ENCODE peak calls at places on chromosome 5, in nine cellular contexts. One of them, this sample, is unnamed.
A peak's percentile ranks its signal among the peaks of the same experiment; 100 is the strongest.

GRCh38 chr5:5788793-5789192 is 366.3 kb downstream of the ICE1 start:
- DNase-seq in fibroblast of the aortic adventitia: no peak
- DNase-seq in PC-3: no peak
- DNase-seq in A549: no peak
- DNase-seq in endodermal cell: no peak
- DNase-seq in PC-9: no peak
- DNase-seq in left ventricle myocardium inferior: no peak
- DNase-seq in uterus: no peak
- DNase-seq in sigmoid colon: no peak
- DNase-seq in this sample: no peak

GRCh38 chr5:92887254-92887653 is 693.8 kb downstream of the NR2F1-AS1 start:
- DNase-seq in fibroblast of the aortic adventitia: no peak
- DNase-seq in PC-3: no peak
- DNase-seq in A549: no peak
- DNase-seq in endodermal cell: no peak
- DNase-seq in PC-9: no peak
- DNase-seq in left ventricle myocardium inferior: no peak
- DNase-seq in uterus: no peak
- DNase-seq in sigmoid colon: no peak
- DNase-seq in this sample: no peak

GRCh38 chr5:62779010-62779422 is 200.4 kb downstream of the LRRC70 start:
- DNase-seq in fibroblast of the aortic adventitia: peak; percentile 78
- DNase-seq in PC-3: peak; percentile 64
- DNase-seq in A549: peak; percentile 66
- DNase-seq in endodermal cell: no peak
- DNase-seq in PC-9: peak; percentile 40
- DNase-seq in left ventricle myocardium inferior: no peak
- DNase-seq in uterus: no peak
- DNase-seq in sigmoid colon: no peak
- DNase-seq in this sample: peak; percentile 14

GRCh38 chr5:149636861-149637246 is 55.6 kb downstream of the ARHGEF37 start:
- DNase-seq in fibroblast of the aortic adventitia: peak; percentile 81
- DNase-seq in PC-3: peak; percentile 98
- DNase-seq in A549: peak; percentile 72
- DNase-seq in endodermal cell: peak; percentile 82
- DNase-seq in PC-9: no peak
- DNase-seq in left ventricle myocardium inferior: no peak
- DNase-seq in uterus: no peak
- DNase-seq in sigmoid colon: peak; percentile 50
- DNase-seq in this sample: no peak

GRCh38 chr5:40046792-40047191 is 622.0 kb upstream of the DAB2 start:
- DNase-seq in fibroblast of the aortic adventitia: peak; percentile 65
- DNase-seq in PC-3: peak; percentile 93
- DNase-seq in A549: no peak
- DNase-seq in endodermal cell: no peak
- DNase-seq in PC-9: no peak
- DNase-seq in left ventricle myocardium inferior: no peak
- DNase-seq in uterus: no peak
- DNase-seq in sigmoid colon: no peak
- DNase-seq in this sample: no peak

GRCh38 chr5:74640450-74641013 is at the start of gene ENC1:
- DNase-seq in fibroblast of the aortic adventitia: peak; percentile 80
- DNase-seq in PC-3: peak; percentile 87
- DNase-seq in A549: peak; percentile 48
- DNase-seq in endodermal cell: peak; percentile 96
- DNase-seq in PC-9: peak; percentile 80
- DNase-seq in left ventricle myocardium inferior: peak; percentile 89
- DNase-seq in uterus: peak; percentile 58
- DNase-seq in sigmoid colon: peak; percentile 87
- DNase-seq in this sample: no peak

GRCh38 chr5:58987193-58987592 is 404.3 kb downstream of the RAB3C start:
- DNase-seq in fibroblast of the aortic adventitia: no peak
- DNase-seq in PC-3: peak; percentile 42
- DNase-seq in A549: no peak
- DNase-seq in endodermal cell: no peak
- DNase-seq in PC-9: no peak
- DNase-seq in left ventricle myocardium inferior: no peak
- DNase-seq in uterus: no peak
- DNase-seq in sigmoid colon: no peak
- DNase-seq in this sample: no peak

GRCh38 chr5:103207653-103208052 is 50.9 kb upstream of the MACIR start:
- DNase-seq in fibroblast of the aortic adventitia: peak; percentile 44
- DNase-seq in PC-3: no peak
- DNase-seq in A549: no peak
- DNase-seq in endodermal cell: no peak
- DNase-seq in PC-9: no peak
- DNase-seq in left ventricle myocardium inferior: no peak
- DNase-seq in uterus: no peak
- DNase-seq in sigmoid colon: no peak
- DNase-seq in this sample: no peak

GRCh38 chr5:56088967-56089829 is 94.4 kb upstream of the IL6ST start:
- DNase-seq in fibroblast of the aortic adventitia: peak; percentile 95
- DNase-seq in PC-3: peak; percentile 55
- DNase-seq in A549: peak; percentile 31
- DNase-seq in endodermal cell: peak; percentile 67
- DNase-seq in PC-9: peak; percentile 82
- DNase-seq in left ventricle myocardium inferior: no peak
- DNase-seq in uterus: no peak
- DNase-seq in sigmoid colon: no peak
- DNase-seq in this sample: no peak

GRCh38 chr5:14893351-14893750 is 21.8 kb upstream of the ANKH start:
- DNase-seq in fibroblast of the aortic adventitia: no peak
- DNase-seq in PC-3: no peak
- DNase-seq in A549: no peak
- DNase-seq in endodermal cell: no peak
- DNase-seq in PC-9: peak; percentile 8
- DNase-seq in left ventricle myocardium inferior: no peak
- DNase-seq in uterus: no peak
- DNase-seq in sigmoid colon: no peak
- DNase-seq in this sample: no peak

DNA sequence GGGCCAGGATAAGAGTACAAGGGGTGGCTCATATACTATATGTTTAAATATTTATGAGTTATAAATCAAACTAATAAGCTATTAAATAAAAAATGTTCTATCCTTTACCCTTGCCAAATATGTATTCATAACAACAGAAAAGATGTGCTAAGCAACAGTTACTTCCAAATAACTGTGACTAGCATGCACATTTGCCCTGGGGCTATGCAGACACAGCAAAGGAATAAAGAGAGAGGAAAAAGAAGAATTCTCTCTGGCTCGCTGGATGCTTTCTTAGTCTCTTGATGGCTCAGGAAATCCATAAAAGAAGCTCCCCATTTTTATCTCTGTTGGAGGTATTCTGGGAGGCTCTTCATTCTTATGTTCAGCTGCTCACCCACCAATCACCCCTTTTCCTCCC is 182.4 kb upstream of the ATP10B start:
- DNase-seq in fibroblast of the aortic adventitia: no peak
- DNase-seq in PC-3: no peak
- DNase-seq in A549: no peak
- DNase-seq in endodermal cell: no peak
- DNase-seq in PC-9: no peak
- DNase-seq in left ventricle myocardium inferior: no peak
- DNase-seq in uterus: no peak
- DNase-seq in sigmoid colon: no peak
- DNase-seq in this sample: no peak
- H3K4me3 ChIP-seq in fibroblast of the aortic adventitia: no peak overlapping the region
- H3K4me3 ChIP-seq in PC-3: no peak overlapping the region
- H3K4me3 ChIP-seq in A549: no peak overlapping the region
- H3K4me3 ChIP-seq in endodermal cell: no peak overlapping the region
- H3K4me3 ChIP-seq in PC-9: no peak overlapping the region
- H3K4me3 ChIP-seq in left ventricle myocardium inferior: no peak overlapping the region
- H3K4me3 ChIP-seq in uterus: no peak overlapping the region
- H3K4me3 ChIP-seq in sigmoid colon: no peak overlapping the region
- H3K4me3 ChIP-seq in this sample: no peak overlapping the region

DNA sequence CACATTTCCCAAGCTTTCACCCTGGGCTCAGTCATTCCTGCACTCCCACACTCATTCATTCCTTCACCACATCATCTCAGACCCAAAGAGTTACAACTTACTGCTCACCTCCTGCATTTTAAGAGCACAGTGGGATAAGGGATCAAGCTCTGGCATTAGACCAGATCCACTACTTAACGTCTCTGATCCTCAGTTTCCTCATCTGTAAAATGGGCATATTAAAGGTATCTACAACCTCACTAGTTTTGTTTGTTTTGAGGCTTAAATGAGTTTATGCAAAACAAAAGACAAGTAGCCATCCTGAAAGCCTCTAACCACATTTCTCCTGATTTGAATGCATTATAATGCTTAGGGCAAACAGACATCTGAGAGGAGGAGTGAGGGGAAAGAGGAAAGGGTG is 77.6 kb downstream of the KLHL3 start:
- DNase-seq in fibroblast of the aortic adventitia: no peak
- DNase-seq in PC-3: no peak
- DNase-seq in A549: no peak
- DNase-seq in endodermal cell: no peak
- DNase-seq in PC-9: no peak
- DNase-seq in left ventricle myocardium inferior: no peak
- DNase-seq in uterus: no peak
- DNase-seq in sigmoid colon: no peak
- DNase-seq in this sample: no peak
- TF ChIP-seq CTCF in fibroblast of the aortic adventitia: no peak
- TF ChIP-seq CTCF in PC-3: no peak
- TF ChIP-seq CTCF in A549: no peak
- TF ChIP-seq CTCF in endodermal cell: no peak
- TF ChIP-seq CTCF in PC-9: no peak
- TF ChIP-seq CTCF in left ventricle myocardium inferior: no peak
- TF ChIP-seq CTCF in uterus: no peak
- TF ChIP-seq CTCF in sigmoid colon: no peak
- TF ChIP-seq CTCF in this sample: no peak

GRCh38 chr5:10759111-10759510 is 1.9 kb downstream of the DAP start:
- DNase-seq in fibroblast of the aortic adventitia: no peak
- DNase-seq in PC-3: no peak
- DNase-seq in A549: no peak
- DNase-seq in endodermal cell: no peak
- DNase-seq in PC-9: no peak
- DNase-seq in left ventricle myocardium inferior: no peak
- DNase-seq in uterus: no peak
- DNase-seq in sigmoid colon: no peak
- DNase-seq in this sample: no peak

GRCh38 chr5:10762178-10762775 is 1.2 kb upstream of the DAP start:
- DNase-seq in fibroblast of the aortic adventitia: peak; percentile 35
- DNase-seq in PC-3: peak; percentile 44
- DNase-seq in A549: no peak
- DNase-seq in endodermal cell: peak; percentile 45
- DNase-seq in PC-9: peak; percentile 60
- DNase-seq in left ventricle myocardium inferior: peak; percentile 48
- DNase-seq in uterus: peak; percentile 73
- DNase-seq in sigmoid colon: peak; percentile 78
- DNase-seq in this sample: no peak

GRCh38 chr5:10761842-10762165 is 770 bp upstream of the DAP start:
- DNase-seq in fibroblast of the aortic adventitia: peak; percentile 28
- DNase-seq in PC-3: no peak
- DNase-seq in A549: no peak
- DNase-seq in endodermal cell: no peak
- DNase-seq in PC-9: peak; percentile 35
- DNase-seq in left ventricle myocardium inferior: no peak
- DNase-seq in uterus: peak; percentile 31
- DNase-seq in sigmoid colon: no peak
- DNase-seq in this sample: no peak

GRCh38 chr5:10760976-10761841 is at the start of gene DAP:
- DNase-seq in fibroblast of the aortic adventitia: peak; percentile 83
- DNase-seq in PC-3: peak; percentile 99
- DNase-seq in A549: peak; percentile 62
- DNase-seq in endodermal cell: peak; percentile 97
- DNase-seq in PC-9: peak; percentile 60
- DNase-seq in left ventricle myocardium inferior: peak; percentile 88
- DNase-seq in uterus: peak; percentile 87
- DNase-seq in sigmoid colon: peak; percentile 91
- DNase-seq in this sample: no peak

DNA sequence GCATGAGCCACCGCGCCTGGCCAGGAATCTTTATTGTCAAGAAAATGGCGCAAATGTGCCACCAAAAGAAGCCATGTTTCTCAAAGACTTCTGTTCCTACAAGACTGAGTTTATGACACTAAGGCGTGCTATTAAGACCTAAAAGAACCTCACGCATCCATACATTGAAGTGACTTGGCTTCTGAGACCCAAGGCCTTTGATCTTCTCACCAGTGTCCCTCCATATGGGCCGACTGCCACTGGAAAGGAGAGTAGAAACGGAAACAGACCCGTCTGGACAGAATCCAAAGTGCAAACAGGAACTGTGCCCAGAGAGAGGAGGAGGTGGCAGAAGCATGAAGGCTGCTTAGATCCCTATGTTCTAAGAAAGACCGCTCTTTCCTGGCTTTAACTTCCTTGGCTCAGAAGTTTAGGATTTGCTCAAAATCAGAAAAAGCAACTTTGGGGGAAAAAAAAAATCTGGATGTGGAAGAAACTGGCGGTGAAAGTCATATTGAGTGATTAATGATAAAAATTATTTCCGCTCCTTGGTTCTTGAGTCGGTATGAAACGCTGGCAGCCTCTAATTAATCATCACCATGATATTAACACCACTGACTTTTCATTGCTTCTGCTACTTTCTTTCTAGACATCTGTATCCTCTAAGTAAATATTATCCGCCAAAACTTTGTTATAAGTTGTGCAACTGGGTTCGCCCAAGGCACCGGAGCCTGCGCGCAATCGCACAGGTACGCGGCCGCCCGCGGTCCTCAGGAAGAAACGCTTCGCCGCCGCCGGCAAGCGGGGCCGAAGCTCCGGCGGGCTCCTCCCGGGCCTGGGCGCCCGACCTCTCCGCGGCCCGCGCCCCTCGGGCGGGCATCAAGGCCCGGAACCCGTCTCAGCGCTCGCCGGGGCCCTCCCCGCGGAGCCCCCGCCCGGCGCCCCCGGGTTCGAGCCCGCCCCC is 730 bp downstream of the DAP start:
- DNase-seq in fibroblast of the aortic adventitia: peak; percentile 65
- DNase-seq in PC-3: peak; percentile 84
- DNase-seq in A549: peak; percentile 48
- DNase-seq in endodermal cell: peak; percentile 84
- DNase-seq in PC-9: peak; percentile 61
- DNase-seq in left ventricle myocardium inferior: peak; percentile 33
- DNase-seq in uterus: peak; percentile 46
- DNase-seq in sigmoid colon: peak; percentile 71
- DNase-seq in this sample: no peak
- H3K4me3 ChIP-seq in fibroblast of the aortic adventitia: peak overlapping the region; percentile 73
- H3K4me3 ChIP-seq in PC-3: peak overlapping the region; percentile 83
- H3K4me3 ChIP-seq in A549: peak overlapping the region; percentile 98
- H3K4me3 ChIP-seq in endodermal cell: peak overlapping the region; percentile 99
- H3K4me3 ChIP-seq in PC-9: peak overlapping the region; percentile 85
- H3K4me3 ChIP-seq in left ventricle myocardium inferior: peak overlapping the region; percentile 87
- H3K4me3 ChIP-seq in uterus: peak overlapping the region; percentile 94
- H3K4me3 ChIP-seq in sigmoid colon: peak overlapping the region; percentile 69
- H3K4me3 ChIP-seq in this sample: peak overlapping the region; percentile 67

DNA sequence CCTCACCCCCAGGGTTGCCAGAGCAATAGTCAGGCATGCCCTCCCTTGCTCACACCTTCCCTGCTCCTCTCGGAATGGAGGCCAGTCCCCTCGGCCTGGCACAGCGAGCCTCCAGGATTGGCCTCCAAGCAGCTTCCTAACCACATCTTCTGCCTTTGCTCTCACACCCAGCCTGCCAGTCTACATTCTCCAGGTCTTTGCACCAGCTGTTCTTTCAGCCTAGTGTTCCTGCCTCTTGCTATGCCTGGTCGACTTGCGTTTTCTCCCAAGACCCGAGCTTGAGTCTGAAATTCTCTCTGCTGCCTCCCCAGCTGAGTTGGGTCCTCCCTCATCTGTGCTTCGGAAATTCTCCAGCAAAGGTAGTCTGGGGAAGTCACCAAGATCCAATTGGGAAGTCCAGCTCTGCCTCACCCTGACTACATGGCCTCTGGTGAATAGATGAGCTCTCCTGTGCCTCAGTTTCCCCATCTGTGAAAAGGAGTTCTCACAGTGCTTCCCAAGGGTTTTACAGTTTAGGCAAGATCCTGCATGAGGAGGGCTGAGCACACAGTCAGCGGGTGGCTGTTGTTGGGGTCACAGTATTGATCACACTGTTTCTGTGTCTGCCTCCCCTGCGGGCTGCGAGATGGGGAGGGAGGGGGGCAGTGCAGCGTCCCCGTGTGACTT is 31.9 kb upstream of the PSD2 start:
- DNase-seq in fibroblast of the aortic adventitia: no peak
- DNase-seq in PC-3: no peak
- DNase-seq in A549: no peak
- DNase-seq in endodermal cell: no peak
- DNase-seq in PC-9: no peak
- DNase-seq in left ventricle myocardium inferior: no peak
- DNase-seq in uterus: no peak
- DNase-seq in sigmoid colon: no peak
- DNase-seq in this sample: no peak
- TF ChIP-seq CTCF in fibroblast of the aortic adventitia: no peak
- TF ChIP-seq CTCF in PC-3: no peak
- TF ChIP-seq CTCF in A549: no peak
- TF ChIP-seq CTCF in endodermal cell: no peak
- TF ChIP-seq CTCF in PC-9: no peak
- TF ChIP-seq CTCF in left ventricle myocardium inferior: no peak
- TF ChIP-seq CTCF in uterus: no peak
- TF ChIP-seq CTCF in sigmoid colon: no peak
- TF ChIP-seq CTCF in this sample: no peak